ENCODE peak calls at places on chromosome 14, in nine cellular contexts. W, J, L, N, T, Y, A, M and B are unnamed samples. For H3K9me3 and H3K36me3, the result is how much of the 10 kb centered on the place peaks cover.

GRCh38 chr14:34254031-34254430 is 208.0 kb downstream of the SPTSSA start:
- DNase-seq in W (no peak), J (no peak), L (no peak), N (no peak), T (no peak), Y (no peak), A (no peak), M (no peak), B (no peak)

GRCh38 chr14:64549805-64550538 is at the start of gene PPP1R36:
- DNase-seq in W (peak), J (no peak), L (peak), N (no peak), T (peak), Y (peak), A (peak), M (no peak), B (peak)

GRCh38 chr14:34072921-34073320 is 122.0 kb upstream of the EGLN3 start:
- DNase-seq in W (no peak), J (no peak), L (no peak), N (no peak), T (no peak), Y (no peak), A (no peak), M (no peak), B (no peak)

GRCh38 chr14:93655078-93655750 is 133.1 kb downstream of the PRIMA1 start:
- DNase-seq in W (no peak), J (peak), L (no peak), N (no peak), T (no peak), Y (peak), A (no peak), M (peak), B (peak)

GRCh38 chr14:75771614-75772013 is 110.6 kb downstream of the TTLL5 start:
- DNase-seq in W (no peak), J (no peak), L (no peak), N (no peak), T (no peak), Y (no peak), A (no peak), M (no peak), B (no peak)

GRCh38 chr14:96599076-96599475 is 96.9 kb downstream of the PAPOLA start:
- DNase-seq in W (no peak), J (no peak), L (no peak), N (no peak), T (no peak), Y (no peak), A (no peak), M (no peak), B (no peak)

GRCh38 chr14:95609398-95609990 is 74.6 kb downstream of the GLRX5 start:
- DNase-seq in W (no peak), J (peak), L (no peak), N (no peak), T (peak), Y (peak), A (no peak), M (peak), B (peak)

GRCh38 chr14:84343637-84344036 is 1186.3 kb upstream of the FLRT2 start:
- DNase-seq in W (no peak), J (peak), L (no peak), N (no peak), T (no peak), Y (no peak), A (no peak), M (no peak), B (peak)

GRCh38 chr14:76770521-76771431 is 9.5 kb downstream of the VASH1 start:
- DNase-seq in W (no peak), J (no peak), L (no peak), N (no peak), T (no peak), Y (no peak), A (no peak), M (no peak), B (no peak)

GRCh38 chr14:102805941-102806340 is 28.7 kb downstream of the TRAF3 start:
- DNase-seq in W (no peak), J (no peak), L (no peak), N (no peak), T (no peak), Y (no peak), A (no peak), M (no peak), B (no peak)

GRCh38 chr14:94313991-94314655 is 9.0 kb downstream of the SERPINA6 start:
- DNase-seq in W (no peak), J (peak), L (no peak), N (no peak), T (no peak), Y (no peak), A (no peak), M (no peak), B (no peak)

GRCh38 chr14:37443461-37443860 is 151.6 kb downstream of the FOXA1 start:
- DNase-seq in W (no peak), J (peak), L (no peak), N (no peak), T (no peak), Y (no peak), A (no peak), M (no peak), B (no peak)
- H3K9me3 ChIP-seq in W (under half), J (under half), L (under half), N (under half), T (under half), Y (under half), A (under half), M (under half), B (under half)

GRCh38 chr14:73944432-73945158 is 5.3 kb downstream of the FAM161B start:
- DNase-seq in W (no peak), J (no peak), L (peak), N (no peak), T (no peak), Y (no peak), A (peak), M (no peak), B (no peak)

GRCh38 chr14:73945159-73945670 is 4.7 kb downstream of the FAM161B start:
- DNase-seq in W (no peak), J (no peak), L (peak), N (no peak), T (peak), Y (no peak), A (no peak), M (no peak), B (no peak)

GRCh38 chr14:73942180-73942579 is 7.7 kb downstream of the FAM161B start:
- DNase-seq in W (no peak), J (no peak), L (no peak), N (no peak), T (no peak), Y (no peak), A (no peak), M (no peak), B (no peak)

GRCh38 chr14:73943083-73943482 is 6.8 kb downstream of the FAM161B start:
- DNase-seq in W (no peak), J (peak), L (no peak), N (peak), T (no peak), Y (no peak), A (no peak), M (peak), B (no peak)
- TF ChIP-seq CTCF in W (no peak), J (no peak), L (no peak), N (no peak), T (no peak), Y (no peak), A (no peak), M (no peak), B (no peak)

GRCh38 chr14:67759916-67760315 is 56.5 kb downstream of the ZFYVE26 start:
- DNase-seq in W (no peak), J (no peak), L (no peak), N (no peak), T (no peak), Y (no peak), A (no peak), M (no peak), B (no peak)
- H3K36me3 ChIP-seq in W (half or more), J (under half), L (under half), N (under half), T (under half), Y (under half), A (under half), M (under half), B (under half)

DNA sequence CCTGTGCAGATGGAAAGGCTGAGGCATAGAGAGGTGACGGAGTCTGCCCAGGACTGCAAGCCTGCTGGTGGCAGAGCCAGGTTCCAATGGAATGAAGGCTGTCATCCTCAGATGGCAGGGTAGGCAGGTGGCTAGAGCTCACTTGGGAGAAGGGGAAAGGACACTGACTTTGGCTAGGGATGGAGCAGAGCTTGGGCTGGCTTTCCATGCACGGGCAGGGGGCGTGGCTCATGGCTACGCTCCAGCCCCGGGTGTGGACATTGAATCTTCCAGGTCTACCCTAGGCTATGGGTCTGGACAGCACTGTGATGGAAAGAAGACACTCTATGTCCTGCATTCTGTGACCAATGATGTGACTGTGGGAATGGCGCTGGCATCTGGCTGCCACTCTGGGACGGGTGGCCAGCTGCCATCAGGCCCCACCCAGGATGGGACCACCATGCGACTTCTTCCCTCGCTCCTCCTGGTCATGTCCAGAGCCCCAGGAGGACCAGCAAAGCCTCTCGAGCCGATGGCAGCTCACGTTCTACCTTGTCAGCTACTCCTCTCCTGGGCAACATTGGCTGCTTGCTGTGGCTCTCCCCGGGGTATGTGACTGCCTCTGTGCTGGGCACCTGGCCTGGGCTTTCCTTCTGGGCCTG is 398.7 kb downstream of the TMEM121 start:
- DNase-seq in W (no peak), J (no peak), L (no peak), N (no peak), T (no peak), Y (no peak), A (peak), M (no peak), B (no peak)
- H3K9me3 ChIP-seq in W (under half), J (under half), L (under half), N (under half), T (under half), Y (under half), A (under half), M (under half), B (under half)

GRCh38 chr14:49512571-49512970 is 73.6 kb downstream of the RPS29 start:
- DNase-seq in W (no peak), J (no peak), L (no peak), N (no peak), T (no peak), Y (no peak), A (no peak), M (no peak), B (no peak)
- TF ChIP-seq CTCF in W (no peak), J (no peak), L (no peak), N (no peak), T (no peak), Y (no peak), A (no peak), M (no peak), B (no peak)

GRCh38 chr14:91987192-91987591 is 39.7 kb upstream of the FBLN5 start:
- DNase-seq in W (no peak), J (no peak), L (no peak), N (no peak), T (no peak), Y (no peak), A (no peak), M (no peak), B (peak)
- H3K36me3 ChIP-seq in W (half or more), J (half or more), L (under half), N (under half), T (under half), Y (under half), A (under half), M (half or more), B (under half)